ENCODE peak calls at places on chromosomes 1 and 21, in six cellular contexts. D, Q, P, S, W and T are unnamed samples.

GRCh38 chr21:25855591-25855990 is 120.8 kb downstream of the GABPA start:
- DNase-seq in W (peak), P (no peak), Q (no peak), S (no peak), D (no peak), T (no peak)

GRCh38 chr1:156282143-156282478 is 514 bp downstream of the SMG5 start:
- DNase-seq in S (no peak), W (no peak), D (no peak), P (no peak), Q (no peak), T (no peak)

GRCh38 chr1:215423288-215423687 is 143.8 kb upstream of the KCTD3 start:
- DNase-seq in D (no peak), S (no peak), P (no peak), W (no peak), Q (peak), T (no peak)

GRCh38 chr1:212915245-212916091 is 34.9 kb upstream of the VASH2 start:
- DNase-seq in P (peak), Q (peak), S (peak), D (peak), W (no peak), T (peak)

GRCh38 chr1:76075877-76076276 is 1.3 kb downstream of the ST6GALNAC3 start:
- DNase-seq in P (no peak), Q (no peak), D (peak), W (peak), S (no peak), T (no peak)

GRCh38 chr1:41174170-41174569 is 67.9 kb downstream of the SCMH1 start:
- DNase-seq in W (no peak), D (no peak), P (no peak), S (no peak), Q (no peak), T (no peak)

GRCh38 chr1:93442276-93442675 is 5.6 kb upstream of the FNBP1L start:
- DNase-seq in P (no peak), Q (no peak), S (peak), D (no peak), W (no peak), T (no peak)

GRCh38 chr21:39377444-39378050 is 28.7 kb upstream of the HMGN1 start:
- DNase-seq in S (no peak), D (no peak), Q (no peak), W (no peak), P (no peak), T (no peak)

GRCh38 chr1:74767490-74767889 is 34.5 kb downstream of the TYW3 start:
- DNase-seq in W (peak), S (peak), D (peak), Q (no peak), P (no peak), T (no peak)

GRCh38 chr1:171963762-171964161 is 122.5 kb downstream of the DNM3 start:
- DNase-seq in S (no peak), D (no peak), W (no peak), P (no peak), Q (no peak), T (no peak)

GRCh38 chr1:221315330-221315729 is 426.6 kb downstream of the DUSP10 start:
- DNase-seq in S (peak), W (no peak), D (peak), P (peak), Q (peak), T (peak)

GRCh38 chr1:77322061-77322900 is 40.5 kb downstream of the AK5 start:
- DNase-seq in S (peak), W (no peak), D (peak), P (peak), Q (no peak), T (peak)

GRCh38 chr1:204461331-204462228 is 33.0 kb downstream of the PIK3C2B start:
- DNase-seq in P (no peak), D (no peak), Q (no peak), W (peak), S (no peak), T (no peak)

GRCh38 chr1:44812822-44813543 is 4.7 kb downstream of the BTBD19 start:
- DNase-seq in W (no peak), P (no peak), D (no peak), Q (peak), S (no peak), T (no peak)

GRCh38 chr1:78005755-78006154 is 1.0 kb downstream of the DNAJB4 start:
- DNase-seq in Q (no peak), D (peak), S (peak), W (peak), P (peak), T (peak)

GRCh38 chr1:70827030-70827429 is 220.6 kb downstream of the PTGER3 start:
- DNase-seq in P (no peak), W (no peak), Q (no peak), S (no peak), D (no peak), T (no peak)

GRCh38 chr21:14617836-14618235 is 71.7 kb upstream of the SAMSN1 start:
- DNase-seq in S (no peak), Q (no peak), D (no peak), P (no peak), W (no peak), T (no peak)

GRCh38 chr1:204902674-204903073 is 32.0 kb downstream of the NFASC start:
- DNase-seq in S (no peak), P (no peak), W (no peak), D (no peak), Q (no peak), T (no peak)

GRCh38 chr1:24415910-24416665 is 486 bp downstream of the NIPAL3 start:
- DNase-seq in W (peak), P (no peak), Q (no peak), D (no peak), S (peak), T (no peak)

GRCh38 chr1:10299174-10299573 is 88.8 kb downstream of the KIF1B start:
- DNase-seq in P (no peak), Q (no peak), D (no peak), S (peak), W (peak), T (no peak)

GRCh38 chr1:180842052-180842451 is 70.6 kb upstream of the KIAA1614 start:
- DNase-seq in S (peak), P (peak), D (peak), W (no peak), Q (no peak), T (no peak)

GRCh38 chr1:87121732-87122163 is 206.9 kb upstream of the LMO4 start:
- DNase-seq in Q (no peak), D (peak), S (peak), W (peak), P (no peak), T (no peak)

GRCh38 chr21:29025328-29025713 is 853 bp downstream of the USP16 start:
- DNase-seq in D (no peak), S (peak), P (no peak), Q (no peak), W (no peak), T (no peak)

GRCh38 chr1:163054056-163054706 is 15.0 kb upstream of the RGS4 start:
- DNase-seq in S (no peak), W (no peak), P (no peak), Q (no peak), D (no peak), T (no peak)

GRCh38 chr1:100581096-100581705 is 43.3 kb downstream of the GPR88 start:
- DNase-seq in P (no peak), S (no peak), Q (no peak), W (peak), D (no peak), T (no peak)

GRCh38 chr21:15515908-15516307 is 213.9 kb upstream of the USP25 start:
- DNase-seq in W (no peak), S (peak), P (no peak), D (no peak), Q (no peak), T (no peak)

GRCh38 chr1:17472814-17473213 is 33.3 kb upstream of the RCC2 start:
- DNase-seq in P (no peak), D (no peak), Q (no peak), W (no peak), S (no peak), T (no peak)

GRCh38 chr21:46098303-46099141 is 610 bp downstream of the COL6A2 start:
- DNase-seq in P (no peak), D (no peak), W (no peak), Q (no peak), S (peak), T (no peak)

GRCh38 chr21:45880097-45881068 is 101.2 kb upstream of the COL6A1 start:
- DNase-seq in D (peak), S (peak), W (peak), Q (peak), P (peak), T (peak)

DNA sequence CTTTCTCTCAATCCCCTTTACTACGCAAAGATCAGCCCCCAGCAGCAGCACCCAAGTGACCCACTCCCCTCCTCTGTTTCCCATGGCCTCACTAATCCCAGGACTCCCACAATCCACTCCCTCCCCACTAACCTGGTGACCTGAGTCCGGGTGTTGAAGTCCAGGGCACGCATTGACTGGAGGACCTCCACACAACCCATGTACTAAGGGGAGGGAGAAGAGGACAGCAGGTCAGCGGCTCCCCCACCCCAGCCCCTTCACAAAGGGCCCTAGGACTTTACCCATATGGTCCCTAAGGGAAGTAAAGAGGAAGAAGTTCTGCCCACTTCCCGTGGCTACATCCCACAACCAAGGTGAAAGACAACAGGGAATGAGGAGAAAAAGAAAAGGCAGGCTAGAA is 1.3 kb downstream of the SHC1 start:
- DNase-seq in D (no peak), P (no peak), S (no peak), Q (no peak), W (no peak), T (no peak)
- H3K4me3 ChIP-seq in D (peak), P (peak), S (peak), Q (no peak), W (no peak), T (peak)

DNA sequence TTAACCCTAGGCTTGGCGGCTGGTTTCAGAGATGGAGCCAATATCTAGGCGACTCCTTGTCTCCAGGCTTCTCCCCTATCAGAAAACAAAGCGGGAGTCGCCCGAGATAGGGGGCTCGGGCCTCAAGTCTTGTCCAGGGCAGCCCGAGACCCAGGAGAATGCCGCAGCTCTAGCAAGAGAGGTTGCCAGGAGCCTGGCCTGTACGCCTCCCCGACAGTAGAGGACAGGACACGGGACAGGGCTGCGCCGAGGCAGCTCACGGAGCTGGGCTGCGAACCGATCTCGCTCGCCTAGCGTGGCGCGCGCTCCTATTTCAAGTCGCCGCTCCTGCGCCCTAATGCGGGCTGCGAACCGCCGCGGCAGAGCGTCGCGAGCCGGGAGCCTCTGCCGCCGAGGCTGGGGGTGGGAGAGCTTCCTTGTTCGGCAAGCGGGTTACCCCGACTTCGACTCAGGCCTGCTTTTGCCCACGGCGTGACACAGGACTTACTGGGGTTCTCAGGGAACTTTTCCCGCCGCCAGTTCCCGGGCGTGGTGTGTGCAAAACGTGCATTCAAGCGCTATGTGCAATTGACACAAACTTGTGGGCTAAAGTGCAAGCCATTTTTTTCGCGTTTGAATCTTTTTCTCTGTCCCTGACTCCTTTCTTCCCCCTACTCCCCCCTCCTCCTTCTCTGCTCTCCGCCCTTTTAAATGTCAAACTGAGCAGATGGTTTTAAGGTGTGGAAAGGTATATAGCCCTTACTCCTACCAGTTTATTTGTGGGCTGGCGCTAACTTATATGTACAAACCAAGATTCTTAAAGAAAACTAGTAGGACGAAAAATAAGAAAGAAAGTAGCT is 2.4 kb upstream of the PROX1 start:
- DNase-seq in S (no peak), Q (no peak), P (no peak), W (no peak), D (no peak), T (no peak)
- H3K4me3 ChIP-seq in S (no peak), Q (no peak), P (no peak), W (no peak), D (no peak), T (no peak)

GRCh38 chr21:34524671-34525601 is 12.9 kb upstream of the KCNE1 start:
- DNase-seq in Q (no peak), S (peak), W (no peak), P (peak), D (peak), T (no peak)
- H3K4me3 ChIP-seq in Q (no peak), S (peak), W (no peak), P (peak), D (peak), T (peak)

GRCh38 chr1:153774036-153774435 is 1.2 kb upstream of the SLC27A3 start:
- DNase-seq in Q (no peak), P (no peak), W (no peak), D (no peak), S (no peak), T (no peak)

GRCh38 chr1:153775432-153776311 is 465 bp downstream of the SLC27A3 start:
- DNase-seq in Q (peak), W (peak), P (no peak), D (peak), S (peak), T (no peak)

GRCh38 chr1:153776352-153776751 is 1.1 kb downstream of the SLC27A3 start:
- DNase-seq in P (no peak), Q (peak), S (no peak), W (no peak), D (no peak), T (no peak)

GRCh38 chr1:153773004-153773921 is 1.9 kb upstream of the SLC27A3 start:
- DNase-seq in D (no peak), W (no peak), S (no peak), Q (peak), P (no peak), T (no peak)

DNA sequence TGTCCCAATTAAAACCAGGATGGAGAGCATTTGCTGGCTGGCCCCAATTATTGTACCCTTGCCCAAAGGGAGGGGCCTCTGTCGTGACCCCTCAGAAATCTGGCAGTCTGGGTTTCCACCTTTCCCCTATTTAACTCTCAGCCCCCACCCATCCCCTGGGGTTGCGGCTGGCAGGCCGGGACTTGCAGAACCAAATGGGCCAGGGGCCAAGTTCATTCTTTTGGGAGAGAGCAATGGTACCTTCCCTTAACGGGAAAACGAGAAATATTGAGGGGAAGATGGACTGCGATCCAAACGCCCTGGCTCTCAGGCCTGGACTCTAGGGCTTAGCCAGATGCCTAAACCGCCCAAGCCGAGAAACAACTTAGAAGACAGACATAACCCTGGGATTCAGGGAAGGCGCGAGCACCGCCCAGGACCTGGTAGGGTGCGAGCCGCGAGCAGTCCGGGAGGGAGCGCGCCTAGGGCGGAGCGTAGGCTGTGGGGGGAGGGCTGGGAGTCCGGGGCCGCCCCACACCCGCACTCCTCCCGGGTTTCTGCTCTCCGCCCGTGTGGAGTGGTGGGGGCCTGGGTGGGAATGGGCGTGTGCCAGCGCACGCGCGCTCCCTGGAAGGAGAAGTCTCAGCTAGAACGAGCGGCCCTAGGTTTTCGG is at the start of gene SLC27A3:
- DNase-seq in D (peak), W (peak), Q (peak), P (no peak), S (peak), T (no peak)
- H3K4me3 ChIP-seq in D (peak), W (peak), Q (peak), P (peak), S (peak), T (peak)

GRCh38 chr1:151718666-151719065 is 2.1 kb upstream of the CELF3 start:
- DNase-seq in D (no peak), P (no peak), Q (no peak), W (no peak), S (no peak), T (no peak)

GRCh38 chr1:151720974-151721787 is at the start of gene RIIAD1:
- DNase-seq in S (peak), Q (no peak), W (peak), P (no peak), D (no peak), T (no peak)

GRCh38 chr1:151721788-151722510 is 627 bp downstream of the RIIAD1 start:
- DNase-seq in S (peak), Q (no peak), W (no peak), P (no peak), D (no peak), T (no peak)

GRCh38 chr1:151718011-151718431 is 1.4 kb upstream of the CELF3 start:
- DNase-seq in D (no peak), S (no peak), P (no peak), W (no peak), Q (no peak), T (no peak)

DNA sequence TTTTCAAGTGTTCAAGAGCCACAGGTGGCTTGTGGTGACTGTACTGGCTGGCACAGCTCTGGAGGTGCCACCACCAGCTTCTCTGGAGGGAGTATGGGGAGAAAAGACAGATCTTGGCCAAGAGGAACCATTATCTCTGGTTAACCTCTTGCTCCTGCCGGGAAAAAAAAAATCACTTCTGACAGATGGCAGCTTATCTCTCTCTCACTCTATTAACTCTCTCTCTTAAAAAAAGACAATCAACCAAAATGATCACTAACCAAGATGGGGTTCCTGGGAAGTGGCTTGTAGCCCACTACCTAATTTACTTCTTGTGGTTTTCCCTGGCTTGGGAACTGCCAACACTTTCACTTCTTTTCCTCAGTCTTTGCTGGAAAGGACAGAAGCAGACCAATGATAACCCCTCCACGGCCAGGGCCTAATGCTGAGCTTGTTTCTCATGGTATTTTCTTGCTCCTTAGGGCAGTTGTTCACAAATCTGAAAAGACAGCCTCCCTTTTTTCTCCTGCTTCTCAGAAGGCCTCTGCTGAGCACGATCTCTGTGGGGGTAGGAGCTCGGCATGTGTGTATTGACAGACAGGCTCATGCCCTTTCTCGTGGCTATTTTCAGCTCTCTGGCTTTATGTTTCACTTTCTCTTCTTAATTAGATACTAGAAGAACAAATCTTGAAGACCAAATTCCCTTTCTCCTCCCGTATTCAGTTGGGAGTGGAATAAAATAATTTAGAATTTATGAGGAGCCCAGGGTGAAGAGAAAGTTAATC is 950 bp upstream of the RIIAD1 start:
- DNase-seq in P (no peak), S (peak), D (peak), Q (no peak), W (peak), T (no peak)
- H3K4me3 ChIP-seq in P (peak), S (peak), D (peak), Q (no peak), W (peak), T (peak)